ENCODE peak calls at places on chromosomes 3 and 15, in six cellular contexts. V is IMR-90, O is sigmoid colon, R is prostate gland, I is uterus, F is suprapubic skin. N is an unnamed sample.

GRCh38 chr3:31762016-31762764 is 218.9 kb downstream of the OSBPL10 start:
- DNase-seq in V (no peak), O (no peak), R (no peak), I (no peak), F (no peak), N (no peak)

GRCh38 chr3:105827959-105828358 is 40.9 kb downstream of the CBLB start:
- DNase-seq in V (peak; percentile 90), O (peak; percentile 63), R (no peak), I (peak; percentile 35), F (no peak), N (no peak)

GRCh38 chr3:120646771-120647449 is 35.1 kb downstream of the HGD start:
- DNase-seq in V (no peak), O (no peak), R (no peak), I (no peak), F (no peak), N (no peak)

GRCh38 chr15:74543583-74543982 is 2.6 kb downstream of the ARID3B start:
- DNase-seq in V (no peak), O (no peak), R (no peak), I (no peak), F (no peak), N (no peak)

GRCh38 chr15:69476704-69477473 is 24.3 kb downstream of the RPLP1 start:
- DNase-seq in V (no peak), O (no peak), R (no peak), I (no peak), F (peak; percentile 24), N (no peak)

GRCh38 chr3:76063019-76063418 is 277.7 kb upstream of the ZNF717 start:
- DNase-seq in V (peak; percentile 82), O (no peak), R (no peak), I (no peak), F (no peak), N (no peak)

GRCh38 chr3:4820296-4821121 is 158.7 kb upstream of the BHLHE40 start:
- DNase-seq in V (no peak), O (no peak), R (no peak), I (no peak), F (no peak), N (no peak)

GRCh38 chr3:10474847-10475246 is 30.5 kb downstream of the ATP2B2 start:
- DNase-seq in V (no peak), O (no peak), R (no peak), I (no peak), F (no peak), N (no peak)

GRCh38 chr3:110789315-110789714 is 282.3 kb upstream of the NECTIN3 start:
- DNase-seq in V (peak; percentile 84), O (no peak), R (no peak), I (no peak), F (no peak), N (no peak)

GRCh38 chr3:49017229-49017615 is 1.2 kb downstream of the DALRD3 start:
- DNase-seq in V (no peak), O (no peak), R (no peak), I (no peak), F (no peak), N (no peak)

GRCh38 chr15:78795043-78795442 is 16.2 kb downstream of the ADAMTS7 start:
- DNase-seq in V (no peak), O (no peak), R (no peak), I (no peak), F (no peak), N (no peak)

GRCh38 chr3:42640129-42640528 is 13.4 kb upstream of the ZBTB47 start:
- DNase-seq in V (no peak), O (no peak), R (no peak), I (no peak), F (no peak), N (no peak)

GRCh38 chr3:46709147-46709654 is 8.0 kb downstream of the TMIE start:
- DNase-seq in V (no peak), O (peak; percentile 45), R (no peak), I (no peak), F (no peak), N (no peak)

GRCh38 chr3:99911433-99911832 is 93.8 kb downstream of the CMSS1 start:
- DNase-seq in V (no peak), O (no peak), R (no peak), I (no peak), F (no peak), N (no peak)

GRCh38 chr3:151171145-151171544 is 31.9 kb downstream of the GPR171 start:
- DNase-seq in V (peak; percentile 27), O (peak; percentile 64), R (no peak), I (no peak), F (no peak), N (no peak)

GRCh38 chr3:160641675-160642330 is 35.2 kb upstream of the ARL14 start:
- DNase-seq in V (peak; percentile 8), O (no peak), R (no peak), I (peak; percentile 42), F (no peak), N (no peak)

GRCh38 chr3:53941174-53941573 is 49.5 kb upstream of the SELENOK start:
- DNase-seq in V (peak; percentile 47), O (no peak), R (no peak), I (no peak), F (no peak), N (no peak)

GRCh38 chr3:45807645-45808540 is 11.6 kb upstream of the SLC6A20 start:
- DNase-seq in V (no peak), O (no peak), R (no peak), I (no peak), F (no peak), N (peak; percentile 37)

GRCh38 chr15:59741274-59741906 is 52.3 kb upstream of the BNIP2 start:
- DNase-seq in V (no peak), O (no peak), R (peak; percentile 4), I (no peak), F (no peak), N (no peak)

GRCh38 chr3:99967796-99968195 is 146.5 kb downstream of the FILIP1L start:
- DNase-seq in V (peak; percentile 72), O (no peak), R (no peak), I (no peak), F (no peak), N (no peak)

GRCh38 chr3:18649666-18650363 is 224.7 kb upstream of the SATB1 start:
- DNase-seq in V (no peak), O (no peak), R (no peak), I (no peak), F (no peak), N (no peak)

GRCh38 chr15:96029172-96029571 is 301.3 kb upstream of the NR2F2 start:
- DNase-seq in V (no peak), O (no peak), R (peak; percentile 11), I (no peak), F (no peak), N (no peak)

GRCh38 chr15:51947124-51947523 is 24.5 kb downstream of the LEO1 start:
- DNase-seq in V (peak; percentile 28), O (no peak), R (no peak), I (no peak), F (no peak), N (no peak)

GRCh38 chr3:155347901-155348300 is 54.4 kb upstream of the STRIT1 start:
- DNase-seq in V (no peak), O (no peak), R (no peak), I (no peak), F (no peak), N (no peak)

GRCh38 chr3:124584245-124584551 is 146.1 kb upstream of the UMPS start:
- DNase-seq in V (no peak), O (no peak), R (no peak), I (no peak), F (no peak), N (no peak)

GRCh38 chr15:72155021-72155621 is 36.9 kb downstream of the SENP8 start:
- DNase-seq in V (peak; percentile 6), O (peak; percentile 83), R (peak; percentile 99), I (peak; percentile 69), F (peak; percentile 81), N (no peak)

GRCh38 chr3:150697646-150698045 is 6.1 kb downstream of the ERICH6 start:
- DNase-seq in V (peak; percentile 44), O (no peak), R (no peak), I (no peak), F (no peak), N (no peak)

GRCh38 chr3:72694398-72694797 is 153.8 kb downstream of the SHQ1 start:
- DNase-seq in V (peak; percentile 6), O (no peak), R (no peak), I (no peak), F (no peak), N (no peak)

GRCh38 chr15:63021031-63021430 is 21.5 kb upstream of the TPM1 start:
- DNase-seq in V (no peak), O (no peak), R (no peak), I (no peak), F (no peak), N (no peak)

GRCh38 chr3:88058322-88058592 is 548 bp downstream of the CGGBP1 start:
- DNase-seq in V (no peak), O (no peak), R (no peak), I (no peak), F (no peak), N (no peak)

GRCh38 chr3:88061749-88062148 is 2.7 kb downstream of the ZNF654 start:
- DNase-seq in V (no peak), O (no peak), R (no peak), I (no peak), F (no peak), N (no peak)

GRCh38 chr3:88057650-88058321 is 1.0 kb downstream of the CGGBP1 start:
- DNase-seq in V (peak; percentile 20), O (no peak), R (no peak), I (no peak), F (no peak), N (no peak)

GRCh38 chr3:88059380-88060160 is 515 bp downstream of the ZNF654 start:
- DNase-seq in V (no peak), O (peak; percentile 65), R (peak; percentile 39), I (no peak), F (peak; percentile 78), N (peak; percentile 91)

GRCh38 chr3:88058593-88059379 is at the start of the genes CGGBP1 and ZNF654:
- DNase-seq in V (peak; percentile 99), O (peak; percentile 99), R (peak; percentile 98), I (peak; percentile 99), F (peak; percentile 99), N (peak; percentile 100)
- TF ChIP-seq POLR2A in V (peak; percentile 90), O (peak; percentile 82), R (peak; percentile 89), I (peak; percentile 82), F (no peak), N (peak; percentile 80)

GRCh38 chr3:50260027-50260941 is 8.7 kb upstream of the SEMA3B start:
- DNase-seq in V (peak; percentile 86), O (peak; percentile 97), R (peak; percentile 89), I (peak; percentile 92), F (peak; percentile 94), N (peak; percentile 96)
- H3K4me3 ChIP-seq in V (peak overlapping the region; percentile 36), O (peak overlapping the region; percentile 72), R (peak overlapping the region; percentile 62), I (peak overlapping the region; percentile 51), F (peak overlapping the region; percentile 58), N (peak overlapping the region; percentile 62)

DNA sequence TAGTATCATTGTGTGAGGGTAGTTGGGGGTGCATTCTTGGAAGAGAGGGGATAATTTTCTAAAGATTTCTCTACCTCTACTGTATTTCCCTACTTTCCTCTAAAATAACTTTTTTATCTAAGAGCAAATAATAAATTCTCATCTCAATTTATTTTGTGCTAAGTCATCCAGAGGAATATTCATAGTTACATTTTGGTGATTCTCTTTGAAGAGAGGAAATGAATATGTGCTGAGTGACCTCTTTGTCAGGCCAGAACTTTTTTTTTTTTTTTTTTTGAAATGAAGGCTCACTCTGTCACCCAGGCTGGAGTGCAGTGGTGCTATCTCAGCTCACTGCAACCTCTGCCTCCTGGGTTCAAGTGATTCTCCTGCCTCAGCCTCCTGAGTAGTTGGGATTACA is 15.1 kb upstream of the CCDC80 start:
- DNase-seq in V (peak; percentile 41), O (no peak), R (no peak), I (no peak), F (no peak), N (no peak)
- H3K27ac ChIP-seq in V (no peak overlapping the region), O (no peak overlapping the region), R (no peak overlapping the region), I (no peak overlapping the region), F (no peak overlapping the region), N (no peak overlapping the region)

GRCh38 chr3:127175272-127175671 is 17.7 kb upstream of the PRR23E start:
- DNase-seq in V (no peak), O (no peak), R (no peak), I (no peak), F (no peak), N (peak; percentile 79)
- TF ChIP-seq POLR2A in V (no peak), O (no peak), R (no peak), I (no peak), F (no peak), N (no peak)